ENCODE peak calls at places on chromosomes 3 and 15, in nine cellular contexts. P, I, B, G, X, A, Z, E and K are unnamed samples.

GRCh38 chr3:42226470-42227425 is 39.2 kb downstream of the CCK start:
- DNase-seq in P (peak; percentile 35), B (no peak), Z (no peak), A (peak; percentile 56), I (no peak), X (peak; percentile 90), E (no peak), G (no peak), K (no peak)

GRCh38 chr3:163951397-163951987 is 1126.8 kb downstream of the SI start:
- DNase-seq in E (peak; percentile 44), P (peak; percentile 10), B (no peak), I (no peak), A (no peak), G (no peak), Z (no peak), X (peak; percentile 1), K (no peak)

GRCh38 chr15:78208887-78209645 is 25.3 kb downstream of the ACSBG1 start:
- DNase-seq in Z (no peak), I (no peak), X (no peak), G (no peak), B (no peak), P (no peak), A (no peak), E (no peak), K (no peak)

GRCh38 chr15:65339926-65340325 is 35.4 kb downstream of the RNU5B-1 start:
- DNase-seq in I (no peak), B (no peak), A (no peak), E (no peak), X (no peak), P (no peak), Z (no peak), G (no peak), K (no peak)

GRCh38 chr3:78887029-78887428 is 880.8 kb downstream of the ROBO1 start:
- DNase-seq in P (peak; percentile 37), I (no peak), B (no peak), E (no peak), G (no peak), X (no peak), Z (no peak), A (no peak), K (no peak)

GRCh38 chr3:118990818-118991560 is 43.7 kb downstream of the IGSF11 start:
- DNase-seq in Z (no peak), A (no peak), I (no peak), P (no peak), B (no peak), E (no peak), X (no peak), G (no peak), K (no peak)

GRCh38 chr3:56835626-56836025 is 33.9 kb upstream of the ARHGEF3 start:
- DNase-seq in P (no peak), E (no peak), I (no peak), A (no peak), X (no peak), Z (no peak), G (no peak), B (no peak), K (no peak)

GRCh38 chr3:26011276-26011675 is 221.4 kb downstream of the OXSM start:
- DNase-seq in P (no peak), A (no peak), X (no peak), B (no peak), G (no peak), E (no peak), I (no peak), Z (no peak), K (no peak)